ENCODE peak calls at places on chromosomes 1 and 21, in four cellular contexts. K is adrenal gland, U is OCI-LY7, M is Karpas-422. O is an unnamed sample. For H3K4me1, the result is how much of the 10 kb centered on the place peaks cover.

GRCh38 chr21:30058928-30059327 is 107.7 kb downstream of the CLDN17 start:
- DNase-seq in K (no peak), U (no peak), M (no peak), O (no peak)

GRCh38 chr1:22729921-22730320 is 19.3 kb downstream of the EPHB2 start:
- DNase-seq in K (no peak), U (no peak), M (no peak), O (no peak)

GRCh38 chr1:88976235-88976634 is 16.2 kb downstream of the KYAT3 start:
- DNase-seq in K (no peak), U (no peak), M (no peak), O (no peak)

GRCh38 chr1:228975238-228975929 is 240.1 kb downstream of the RHOU start:
- DNase-seq in K (no peak), U (no peak), M (no peak), O (no peak)

GRCh38 chr1:207993477-207994445 is 82.8 kb upstream of the CD34 start:
- DNase-seq in K (no peak), U (peak), M (peak), O (no peak)

GRCh38 chr1:23417570-23417969 is 7.0 kb downstream of the TCEA3 start:
- DNase-seq in K (peak), U (no peak), M (no peak), O (peak)

GRCh38 chr1:234123867-234124266 is 219.4 kb downstream of the SLC35F3 start:
- DNase-seq in K (no peak), U (no peak), M (no peak), O (no peak)

GRCh38 chr1:107683198-107683657 is 281.8 kb downstream of the VAV3 start:
- DNase-seq in K (no peak), U (no peak), M (no peak), O (no peak)

GRCh38 chr1:231694081-231694443 is 67.5 kb downstream of the DISC1 start:
- DNase-seq in K (no peak), U (no peak), M (no peak), O (no peak)

GRCh38 chr21:33789697-33790096 is 125.9 kb downstream of the ATP5PO start:
- DNase-seq in K (no peak), U (no peak), M (no peak), O (no peak)

GRCh38 chr1:177256153-177256814 is 85.5 kb downstream of the BRINP2 start:
- DNase-seq in K (peak), U (peak), M (peak), O (peak)

GRCh38 chr1:172952541-172952940 is 98.2 kb downstream of the TNFSF18 start:
- DNase-seq in K (no peak), U (no peak), M (no peak), O (no peak)

GRCh38 chr1:111987502-111987901 is 2.0 kb downstream of the KCND3 start:
- DNase-seq in K (peak), U (no peak), M (no peak), O (no peak)

GRCh38 chr1:44660176-44660575 is 14.1 kb downstream of the TMEM53 start:
- DNase-seq in K (peak), U (no peak), M (no peak), O (peak)

GRCh38 chr1:169326644-169327316 is 40.8 kb downstream of the NME7 start:
- DNase-seq in K (no peak), U (no peak), M (no peak), O (no peak)

GRCh38 chr1:17914987-17915386 is 159.9 kb downstream of the ACTL8 start:
- DNase-seq in K (no peak), U (no peak), M (no peak), O (no peak)

GRCh38 chr1:56872597-56872996 is 18.0 kb downstream of the C8A start:
- DNase-seq in K (no peak), U (no peak), M (no peak), O (no peak)

GRCh38 chr1:3323021-3323790 is 131.3 kb upstream of the ARHGEF16 start:
- DNase-seq in K (no peak), U (no peak), M (no peak), O (peak)

GRCh38 chr1:113870778-113871177 is 734 bp downstream of the PTPN22 start:
- DNase-seq in K (no peak), U (peak), M (no peak), O (no peak)

GRCh38 chr1:210687582-210688279 is 359.0 kb downstream of the HHAT start:
- DNase-seq in K (no peak), U (no peak), M (no peak), O (no peak)

GRCh38 chr21:45364464-45365185 is 40.3 kb upstream of the COL18A1 start:
- DNase-seq in K (peak), U (no peak), M (no peak), O (peak)

GRCh38 chr1:211632808-211633522 is 42.5 kb downstream of the NEK2 start:
- DNase-seq in K (peak), U (no peak), M (no peak), O (peak)

GRCh38 chr1:22420456-22421053 is 31.1 kb upstream of the ZBTB40 start:
- DNase-seq in K (peak), U (peak), M (peak), O (peak)

GRCh38 chr1:100785399-100786082 is 66.0 kb downstream of the VCAM1 start:
- DNase-seq in K (no peak), U (no peak), M (no peak), O (no peak)

GRCh38 chr1:21567241-21568005 is 58.2 kb downstream of the ALPL start:
- DNase-seq in K (no peak), U (no peak), M (no peak), O (no peak)

GRCh38 chr21:41634858-41635257 is 126.9 kb upstream of the TMPRSS2 start:
- DNase-seq in K (no peak), U (no peak), M (no peak), O (no peak)

GRCh38 chr1:34070201-34070836 is 94.7 kb downstream of the CSMD2 start:
- DNase-seq in K (no peak), U (no peak), M (no peak), O (no peak)

GRCh38 chr1:226223157-226223785 is at the start of gene MIXL1:
- DNase-seq in K (no peak), U (peak), M (no peak), O (no peak)

GRCh38 chr1:110878993-110879392 is 6.0 kb downstream of the CD53 start:
- DNase-seq in K (no peak), U (no peak), M (no peak), O (no peak)

GRCh38 chr1:21861602-21862429 is 49.8 kb downstream of the LDLRAD2 start:
- DNase-seq in K (peak), U (no peak), M (no peak), O (no peak)

GRCh38 chr1:1237874-1238701 is 6.1 kb downstream of the B3GALT6 start:
- DNase-seq in K (no peak), U (no peak), M (no peak), O (no peak)

GRCh38 chr1:36390411-36390810 is 4.7 kb upstream of the STK40 start:
- DNase-seq in K (no peak), U (peak), M (peak), O (no peak)

GRCh38 chr1:72946901-72947505 is 664.7 kb upstream of the NEGR1 start:
- DNase-seq in K (no peak), U (no peak), M (no peak), O (no peak)

GRCh38 chr1:177181631-177182291 is 11.0 kb downstream of the BRINP2 start:
- DNase-seq in K (peak), U (peak), M (peak), O (peak)

GRCh38 chr1:162391790-162392563 is 10.4 kb downstream of the C1orf226 start:
- DNase-seq in K (peak), U (peak), M (peak), O (no peak)

DNA sequence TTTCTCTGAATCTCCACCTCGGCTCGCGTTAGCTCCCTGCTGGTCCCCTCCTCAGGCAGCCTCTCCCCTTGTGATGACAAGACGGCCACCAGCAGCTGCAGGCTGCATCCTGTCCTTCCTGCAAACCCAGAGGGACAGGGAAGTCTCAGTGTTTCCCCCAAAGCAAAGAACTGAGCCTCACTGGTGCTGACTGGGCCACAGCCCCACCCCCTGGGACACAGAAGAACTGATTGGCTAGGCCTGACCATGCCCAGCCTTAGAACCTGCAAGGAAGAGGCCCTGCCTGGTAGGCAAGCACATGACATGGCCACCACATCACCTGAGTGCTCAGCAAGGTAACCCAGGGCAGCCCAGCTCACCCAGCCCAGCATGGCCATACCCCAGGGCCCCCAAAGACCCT is 34.6 kb downstream of the TMEM51 start:
- DNase-seq in K (no peak), U (no peak), M (no peak), O (peak)
- H3K4me1 ChIP-seq in K (under half), U (under half), M (under half), O (half or more)

GRCh38 chr21:37449302-37449937 is 82.8 kb downstream of the DYRK1A start:
- DNase-seq in K (no peak), U (no peak), M (no peak), O (no peak)
- H3K4me1 ChIP-seq in K (under half), U (under half), M (under half), O (under half)

DNA sequence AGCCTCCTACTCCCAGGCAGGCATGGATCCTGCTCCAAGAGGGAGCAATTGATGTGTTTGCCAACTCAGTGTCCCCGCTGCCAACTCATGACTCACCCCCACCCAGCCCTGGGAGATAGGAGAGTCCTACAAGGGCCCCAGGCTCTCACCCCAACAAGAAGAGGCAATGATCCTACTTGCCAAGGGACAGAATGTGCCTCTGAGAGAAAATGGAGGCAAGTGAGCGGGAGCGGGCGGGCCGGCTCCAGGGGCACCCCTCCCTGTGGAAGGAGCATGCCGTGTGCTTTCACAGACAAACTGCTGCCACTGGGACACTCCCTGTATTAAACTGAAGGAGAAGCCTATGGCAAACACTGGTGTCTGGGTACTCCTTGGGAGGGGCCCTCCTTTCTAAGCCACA is 16.7 kb downstream of the PKP1 start:
- DNase-seq in K (peak), U (no peak), M (no peak), O (peak)
- H3K4me1 ChIP-seq in K (under half), U (under half), M (under half), O (under half)

DNA sequence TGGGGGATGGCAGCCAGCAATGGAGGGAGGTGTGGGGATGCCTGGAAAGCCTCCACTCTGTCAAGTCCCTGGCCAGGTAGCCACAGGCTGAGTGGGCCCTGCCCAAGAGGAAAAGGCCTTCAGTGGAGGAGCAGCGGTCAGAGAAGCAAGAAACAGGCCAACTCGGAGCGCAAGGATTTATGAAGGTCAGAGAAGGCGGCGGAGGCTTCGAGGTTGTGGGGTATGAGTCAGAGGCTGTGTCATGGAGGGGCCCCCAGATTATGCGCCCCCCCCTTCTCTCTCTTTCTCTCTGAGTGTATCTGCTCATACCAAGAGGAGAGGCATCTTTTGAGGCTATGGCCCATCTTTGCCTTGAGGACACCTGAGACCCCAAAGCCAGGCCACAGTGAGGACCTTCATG is 99.5 kb downstream of the CASZ1 start:
- DNase-seq in K (peak), U (no peak), M (no peak), O (no peak)
- H3K4me1 ChIP-seq in K (under half), U (under half), M (under half), O (half or more)

GRCh38 chr1:28750330-28750729 is 13.6 kb downstream of the YTHDF2 start:
- DNase-seq in K (no peak), U (no peak), M (no peak), O (no peak)
- H3K4me1 ChIP-seq in K (under half), U (under half), M (under half), O (half or more)

GRCh38 chr1:54372978-54373377 is 33.2 kb downstream of the SSBP3 start:
- DNase-seq in K (no peak), U (peak), M (no peak), O (no peak)
- H3K4me1 ChIP-seq in K (under half), U (half or more), M (under half), O (half or more)

DNA sequence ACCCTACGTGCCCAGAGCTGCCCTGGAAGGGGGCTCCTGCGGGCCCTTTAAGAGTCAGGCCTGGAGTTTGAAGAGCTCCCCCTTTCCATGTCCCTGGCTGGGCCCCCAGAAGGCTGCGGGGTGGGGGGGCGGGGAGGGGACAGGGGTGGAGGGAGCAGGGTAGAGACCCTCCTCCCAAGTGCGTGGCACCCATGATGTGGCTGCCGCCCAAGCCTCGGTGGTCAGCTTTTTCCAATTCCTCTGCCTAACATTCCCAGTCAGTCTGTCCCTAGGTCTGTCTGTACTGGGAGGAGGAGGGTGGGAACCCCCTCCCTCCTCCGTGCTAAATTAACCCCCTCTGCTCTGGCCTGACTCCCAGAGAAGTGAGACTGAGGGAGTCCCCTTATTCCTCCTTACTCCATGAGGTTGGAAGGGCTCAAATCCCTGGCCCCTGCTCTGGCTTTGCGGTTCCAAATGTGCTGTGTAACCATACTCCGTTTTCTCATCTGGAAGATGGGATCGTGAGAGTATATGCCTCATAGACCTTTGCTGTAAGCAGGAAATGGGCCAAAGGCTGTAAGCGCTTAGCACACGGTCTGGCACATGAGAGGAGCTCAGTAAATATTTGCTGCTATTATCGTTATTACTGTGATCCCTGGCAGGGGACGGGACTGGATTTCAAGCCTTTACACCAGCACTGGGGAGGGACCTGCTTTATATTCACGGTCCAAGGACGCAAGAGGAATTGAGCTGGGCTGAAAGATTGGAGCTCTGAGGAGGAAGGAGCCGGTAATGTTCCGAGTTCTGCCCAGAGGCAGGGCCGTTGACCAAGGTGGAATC is 653 bp upstream of the COL16A1 start:
- DNase-seq in K (no peak), U (no peak), M (no peak), O (peak)
- H3K4me1 ChIP-seq in K (under half), U (under half), M (under half), O (under half)

GRCh38 chr1:28086651-28087050 is 1.8 kb downstream of the EYA3 start:
- DNase-seq in K (no peak), U (peak), M (peak), O (no peak)
- H3K4me1 ChIP-seq in K (under half), U (half or more), M (half or more), O (under half)

GRCh38 chr1:26785611-26786436 is 1.9 kb upstream of the PIGV start:
- DNase-seq in K (no peak), U (peak), M (peak), O (no peak)

GRCh38 chr1:26782521-26783212 is 5.1 kb upstream of the PIGV start:
- DNase-seq in K (no peak), U (no peak), M (no peak), O (no peak)

GRCh38 chr1:26784886-26785285 is 2.9 kb upstream of the PIGV start:
- DNase-seq in K (no peak), U (no peak), M (no peak), O (no peak)

GRCh38 chr1:26784023-26784871 is 3.5 kb upstream of the PIGV start:
- DNase-seq in K (peak), U (no peak), M (no peak), O (peak)

DNA sequence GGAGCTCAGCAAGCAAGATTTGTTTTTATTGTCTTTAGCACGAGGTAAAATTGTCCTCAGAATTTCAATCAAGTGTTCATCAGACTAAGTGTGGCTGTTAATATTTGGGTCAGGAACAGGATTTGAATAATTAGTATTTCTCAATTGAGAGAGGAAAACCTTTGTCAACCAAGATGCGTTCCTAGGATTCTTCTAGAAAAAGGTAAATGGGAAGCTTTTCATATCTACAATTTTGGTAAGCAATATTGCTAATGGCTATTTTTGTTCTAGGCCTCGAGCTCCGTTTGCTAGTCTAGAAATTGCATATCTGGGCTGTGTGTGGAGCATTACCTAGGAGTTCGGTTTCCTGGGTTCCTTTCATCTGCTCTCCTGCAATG is 4.1 kb upstream of the PIGV start:
- DNase-seq in K (no peak), U (no peak), M (no peak), O (no peak)
- H3K4me1 ChIP-seq in K (under half), U (under half), M (half or more), O (under half)